ENCODE peak calls at places on chromosome 17, in five cellular contexts. One of them, this sample, is unnamed.

GRCh38 chr17:1653735-1654134 is 4.1 kb upstream of the RILP start:
- DNase-seq in heart left ventricle: no peak
- DNase-seq in astrocyte of the spinal cord: no peak
- DNase-seq in hepatocyte: no peak
- DNase-seq in astrocyte of the cerebellum: no peak
- DNase-seq in this sample: no peak

GRCh38 chr17:63066158-63066808 is 100.2 kb downstream of the TANC2 start:
- DNase-seq in heart left ventricle: no peak
- DNase-seq in astrocyte of the spinal cord: no peak
- DNase-seq in hepatocyte: no peak
- DNase-seq in astrocyte of the cerebellum: no peak
- DNase-seq in this sample: no peak

GRCh38 chr17:601462-602303 is 113.0 kb downstream of the VPS53 start:
- DNase-seq in heart left ventricle: no peak
- DNase-seq in astrocyte of the spinal cord: no peak
- DNase-seq in hepatocyte: peak; percentile 64
- DNase-seq in astrocyte of the cerebellum: no peak
- DNase-seq in this sample: no peak

GRCh38 chr17:81329279-81329926 is 34.3 kb upstream of the SLC38A10 start:
- DNase-seq in heart left ventricle: peak; percentile 75
- DNase-seq in astrocyte of the spinal cord: peak; percentile 87
- DNase-seq in hepatocyte: peak; percentile 95
- DNase-seq in astrocyte of the cerebellum: peak; percentile 60
- DNase-seq in this sample: peak; percentile 82

GRCh38 chr17:46949291-46950174 is 26.6 kb downstream of the GOSR2 start:
- DNase-seq in heart left ventricle: no peak
- DNase-seq in astrocyte of the spinal cord: no peak
- DNase-seq in hepatocyte: no peak
- DNase-seq in astrocyte of the cerebellum: no peak
- DNase-seq in this sample: no peak

GRCh38 chr17:7063518-7064094 is 16.4 kb downstream of the CLEC10A start:
- DNase-seq in heart left ventricle: no peak
- DNase-seq in astrocyte of the spinal cord: no peak
- DNase-seq in hepatocyte: no peak
- DNase-seq in astrocyte of the cerebellum: no peak
- DNase-seq in this sample: no peak

GRCh38 chr17:63431939-63432804 is 13.9 kb downstream of the CYB561 start:
- DNase-seq in heart left ventricle: no peak
- DNase-seq in astrocyte of the spinal cord: peak; percentile 67
- DNase-seq in hepatocyte: peak; percentile 71
- DNase-seq in astrocyte of the cerebellum: peak; percentile 64
- DNase-seq in this sample: peak; percentile 66

GRCh38 chr17:62895650-62896301 is 70.3 kb upstream of the TANC2 start:
- DNase-seq in heart left ventricle: no peak
- DNase-seq in astrocyte of the spinal cord: no peak
- DNase-seq in hepatocyte: no peak
- DNase-seq in astrocyte of the cerebellum: no peak
- DNase-seq in this sample: peak; percentile 15

GRCh38 chr17:79150035-79150733 is 75.6 kb downstream of the ENGASE start:
- DNase-seq in heart left ventricle: no peak
- DNase-seq in astrocyte of the spinal cord: no peak
- DNase-seq in hepatocyte: no peak
- DNase-seq in astrocyte of the cerebellum: no peak
- DNase-seq in this sample: no peak

GRCh38 chr17:27299384-27300049 is 5.6 kb downstream of the WSB1 start:
- DNase-seq in heart left ventricle: no peak
- DNase-seq in astrocyte of the spinal cord: no peak
- DNase-seq in hepatocyte: no peak
- DNase-seq in astrocyte of the cerebellum: no peak
- DNase-seq in this sample: no peak

GRCh38 chr17:77611791-77612466 is 346.6 kb upstream of the TNRC6C start:
- DNase-seq in heart left ventricle: no peak
- DNase-seq in astrocyte of the spinal cord: no peak
- DNase-seq in hepatocyte: no peak
- DNase-seq in astrocyte of the cerebellum: no peak
- DNase-seq in this sample: no peak

GRCh38 chr17:61461586-61461966 is 9.4 kb downstream of the TBX4 start:
- DNase-seq in heart left ventricle: no peak
- DNase-seq in astrocyte of the spinal cord: no peak
- DNase-seq in hepatocyte: peak; percentile 58
- DNase-seq in astrocyte of the cerebellum: no peak
- DNase-seq in this sample: no peak

GRCh38 chr17:76888661-76889060 is 20.5 kb downstream of the MGAT5B start:
- DNase-seq in heart left ventricle: no peak
- DNase-seq in astrocyte of the spinal cord: no peak
- DNase-seq in hepatocyte: no peak
- DNase-seq in astrocyte of the cerebellum: no peak
- DNase-seq in this sample: no peak

GRCh38 chr17:78001182-78001581 is 42.7 kb downstream of the TNRC6C start:
- DNase-seq in heart left ventricle: no peak
- DNase-seq in astrocyte of the spinal cord: no peak
- DNase-seq in hepatocyte: no peak
- DNase-seq in astrocyte of the cerebellum: no peak
- DNase-seq in this sample: no peak

GRCh38 chr17:60169921-60170817 is 20.4 kb downstream of the CA4 start:
- DNase-seq in heart left ventricle: peak; percentile 78
- DNase-seq in astrocyte of the spinal cord: no peak
- DNase-seq in hepatocyte: peak; percentile 31
- DNase-seq in astrocyte of the cerebellum: no peak
- DNase-seq in this sample: no peak

GRCh38 chr17:7884581-7885356 is 3.8 kb upstream of the CHD3 start:
- DNase-seq in heart left ventricle: peak; percentile 26
- DNase-seq in astrocyte of the spinal cord: no peak
- DNase-seq in hepatocyte: peak; percentile 32
- DNase-seq in astrocyte of the cerebellum: no peak
- DNase-seq in this sample: no peak

GRCh38 chr17:18099516-18099915 is 9.0 kb upstream of the MYO15A start:
- DNase-seq in heart left ventricle: no peak
- DNase-seq in astrocyte of the spinal cord: no peak
- DNase-seq in hepatocyte: no peak
- DNase-seq in astrocyte of the cerebellum: no peak
- DNase-seq in this sample: no peak

GRCh38 chr17:18087610-18088491 is at the start of gene DRG2:
- DNase-seq in heart left ventricle: peak; percentile 93
- DNase-seq in astrocyte of the spinal cord: peak; percentile 92
- DNase-seq in hepatocyte: peak; percentile 95
- DNase-seq in astrocyte of the cerebellum: peak; percentile 77
- DNase-seq in this sample: peak; percentile 41

GRCh38 chr17:18089613-18090012 is 1.9 kb downstream of the DRG2 start:
- DNase-seq in heart left ventricle: no peak
- DNase-seq in astrocyte of the spinal cord: no peak
- DNase-seq in hepatocyte: no peak
- DNase-seq in astrocyte of the cerebellum: no peak
- DNase-seq in this sample: no peak

GRCh38 chr17:18094409-18094807 is 6.7 kb downstream of the DRG2 start:
- DNase-seq in heart left ventricle: no peak
- DNase-seq in astrocyte of the spinal cord: no peak
- DNase-seq in hepatocyte: no peak
- DNase-seq in astrocyte of the cerebellum: no peak
- DNase-seq in this sample: no peak

DNA sequence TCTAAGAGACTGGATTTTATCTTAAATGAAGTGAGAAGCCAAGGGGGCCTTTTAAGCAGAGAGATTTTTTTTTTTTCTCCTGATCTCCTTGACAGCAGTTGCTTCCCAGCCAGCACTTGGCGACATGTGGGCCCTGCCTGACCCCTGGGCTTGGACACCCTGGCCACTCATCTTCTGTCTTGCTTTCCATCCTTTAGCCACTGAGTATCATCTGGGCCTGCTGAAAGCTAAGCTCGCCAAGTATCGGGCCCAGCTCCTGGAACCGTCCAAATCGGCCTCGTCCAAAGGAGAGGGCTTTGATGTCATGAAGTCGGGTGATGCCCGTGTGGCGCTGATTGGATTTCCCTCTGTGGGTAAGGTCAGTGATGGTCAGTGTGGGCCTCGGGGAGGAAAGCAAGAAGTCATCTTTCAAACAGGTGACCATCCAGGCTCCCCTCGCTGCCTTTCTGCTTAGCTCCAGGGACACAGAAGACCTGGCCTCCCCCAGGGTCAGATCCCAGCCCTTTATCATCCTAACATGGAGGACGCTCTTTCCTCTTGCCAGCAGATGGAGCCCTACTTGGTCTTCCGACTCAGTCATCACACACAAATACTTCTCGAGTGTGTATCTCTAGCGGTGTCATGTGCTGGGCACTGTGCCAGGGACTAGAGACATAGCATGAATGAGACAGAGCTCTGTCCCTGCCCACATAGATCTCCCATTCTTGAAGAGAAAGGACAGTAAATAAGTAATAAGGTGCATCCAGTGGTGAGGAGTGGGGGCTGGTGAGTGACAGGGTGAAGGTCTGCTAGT is 6.1 kb downstream of the DRG2 start:
- DNase-seq in heart left ventricle: peak; percentile 41
- DNase-seq in astrocyte of the spinal cord: peak; percentile 55
- DNase-seq in hepatocyte: peak; percentile 76
- DNase-seq in astrocyte of the cerebellum: peak; percentile 8
- DNase-seq in this sample: no peak
- TF ChIP-seq CTCF in heart left ventricle: no peak
- TF ChIP-seq CTCF in astrocyte of the spinal cord: peak; percentile 62
- TF ChIP-seq CTCF in hepatocyte: peak; percentile 35
- TF ChIP-seq CTCF in astrocyte of the cerebellum: peak; percentile 54
- TF ChIP-seq CTCF in this sample: peak; percentile 52

GRCh38 chr17:45116434-45117016 is 15.8 kb downstream of the PLCD3 start:
- DNase-seq in heart left ventricle: no peak
- DNase-seq in astrocyte of the spinal cord: no peak
- DNase-seq in hepatocyte: no peak
- DNase-seq in astrocyte of the cerebellum: no peak
- DNase-seq in this sample: no peak

GRCh38 chr17:45118691-45119090 is 13.6 kb downstream of the PLCD3 start:
- DNase-seq in heart left ventricle: no peak
- DNase-seq in astrocyte of the spinal cord: no peak
- DNase-seq in hepatocyte: no peak
- DNase-seq in astrocyte of the cerebellum: no peak
- DNase-seq in this sample: no peak

GRCh38 chr17:45117848-45118646 is 14.3 kb downstream of the PLCD3 start:
- DNase-seq in heart left ventricle: no peak
- DNase-seq in astrocyte of the spinal cord: no peak
- DNase-seq in hepatocyte: no peak
- DNase-seq in astrocyte of the cerebellum: no peak
- DNase-seq in this sample: no peak

GRCh38 chr17:45115871-45116270 is 16.4 kb downstream of the PLCD3 start:
- DNase-seq in heart left ventricle: no peak
- DNase-seq in astrocyte of the spinal cord: peak; percentile 22
- DNase-seq in hepatocyte: no peak
- DNase-seq in astrocyte of the cerebellum: no peak
- DNase-seq in this sample: no peak

DNA sequence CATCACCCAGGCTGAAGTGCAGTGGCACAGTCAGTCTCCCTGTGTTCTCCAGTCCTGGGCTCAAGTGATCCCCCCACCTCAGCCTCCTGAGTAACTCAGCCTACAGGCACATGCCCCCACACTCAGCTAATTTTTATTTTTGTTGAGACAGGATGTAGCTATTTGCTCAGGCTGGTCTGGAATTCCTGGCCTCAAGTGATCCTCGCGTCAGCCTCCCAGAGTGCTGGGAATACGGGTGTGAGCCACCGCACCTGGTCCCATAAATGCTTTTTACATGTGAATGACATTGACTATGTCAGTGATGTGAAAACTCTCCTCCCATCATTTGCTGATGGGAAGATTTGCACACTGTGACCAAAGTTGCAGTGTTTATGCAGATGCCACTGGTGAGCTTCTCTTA is 15.0 kb downstream of the PLCD3 start:
- DNase-seq in heart left ventricle: no peak
- DNase-seq in astrocyte of the spinal cord: no peak
- DNase-seq in hepatocyte: no peak
- DNase-seq in astrocyte of the cerebellum: no peak
- DNase-seq in this sample: no peak
- TF ChIP-seq CTCF in heart left ventricle: no peak
- TF ChIP-seq CTCF in astrocyte of the spinal cord: no peak
- TF ChIP-seq CTCF in hepatocyte: no peak
- TF ChIP-seq CTCF in astrocyte of the cerebellum: no peak
- TF ChIP-seq CTCF in this sample: no peak

GRCh38 chr17:72466199-72466598 is 345.4 kb downstream of the SOX9 start:
- DNase-seq in heart left ventricle: no peak
- DNase-seq in astrocyte of the spinal cord: peak; percentile 68
- DNase-seq in hepatocyte: peak; percentile 86
- DNase-seq in astrocyte of the cerebellum: no peak
- DNase-seq in this sample: peak; percentile 51
- TF ChIP-seq CTCF in heart left ventricle: no peak
- TF ChIP-seq CTCF in astrocyte of the spinal cord: no peak
- TF ChIP-seq CTCF in hepatocyte: no peak
- TF ChIP-seq CTCF in astrocyte of the cerebellum: no peak
- TF ChIP-seq CTCF in this sample: peak; percentile 20

GRCh38 chr17:65088621-65089385 is 32.3 kb upstream of the GNA13 start:
- DNase-seq in heart left ventricle: no peak
- DNase-seq in astrocyte of the spinal cord: no peak
- DNase-seq in hepatocyte: no peak
- DNase-seq in astrocyte of the cerebellum: no peak
- DNase-seq in this sample: no peak

GRCh38 chr17:65086465-65086864 is 29.9 kb upstream of the GNA13 start:
- DNase-seq in heart left ventricle: no peak
- DNase-seq in astrocyte of the spinal cord: no peak
- DNase-seq in hepatocyte: no peak
- DNase-seq in astrocyte of the cerebellum: no peak
- DNase-seq in this sample: no peak

GRCh38 chr17:65081439-65081838 is 24.9 kb upstream of the GNA13 start:
- DNase-seq in heart left ventricle: no peak
- DNase-seq in astrocyte of the spinal cord: no peak
- DNase-seq in hepatocyte: no peak
- DNase-seq in astrocyte of the cerebellum: no peak
- DNase-seq in this sample: no peak

GRCh38 chr17:65079489-65079900 is 23.0 kb upstream of the GNA13 start:
- DNase-seq in heart left ventricle: no peak
- DNase-seq in astrocyte of the spinal cord: no peak
- DNase-seq in hepatocyte: no peak
- DNase-seq in astrocyte of the cerebellum: no peak
- DNase-seq in this sample: no peak

DNA sequence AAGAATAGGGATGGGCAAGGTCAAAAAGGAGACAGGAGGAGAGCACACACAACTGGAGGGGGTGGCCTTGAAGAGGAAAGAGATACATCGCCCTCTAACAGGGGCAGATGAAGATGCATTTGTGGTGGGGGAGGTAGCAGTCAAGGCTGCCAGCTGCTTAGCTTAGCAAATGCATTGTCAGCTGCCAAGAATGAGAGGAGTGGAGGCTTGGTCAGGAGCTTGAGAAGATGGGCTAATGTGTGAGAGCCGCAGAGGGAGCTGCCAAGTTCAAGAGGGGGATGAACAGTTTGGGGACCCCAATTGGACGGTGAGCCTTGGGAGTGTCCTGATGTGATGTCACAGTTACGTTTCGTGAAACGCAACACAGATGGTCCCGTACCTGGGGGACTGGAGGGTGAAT is 28.9 kb upstream of the GNA13 start:
- DNase-seq in heart left ventricle: no peak
- DNase-seq in astrocyte of the spinal cord: no peak
- DNase-seq in hepatocyte: no peak
- DNase-seq in astrocyte of the cerebellum: no peak
- DNase-seq in this sample: no peak
- TF ChIP-seq CTCF in heart left ventricle: no peak
- TF ChIP-seq CTCF in astrocyte of the spinal cord: no peak
- TF ChIP-seq CTCF in hepatocyte: no peak
- TF ChIP-seq CTCF in astrocyte of the cerebellum: no peak
- TF ChIP-seq CTCF in this sample: no peak

GRCh38 chr17:69327060-69327831 is at the start of gene ABCA5:
- DNase-seq in heart left ventricle: peak; percentile 85
- DNase-seq in astrocyte of the spinal cord: peak; percentile 87
- DNase-seq in hepatocyte: peak; percentile 98
- DNase-seq in astrocyte of the cerebellum: peak; percentile 60
- DNase-seq in this sample: peak; percentile 59
- TF ChIP-seq CTCF in heart left ventricle: no peak
- TF ChIP-seq CTCF in astrocyte of the spinal cord: no peak
- TF ChIP-seq CTCF in hepatocyte: no peak
- TF ChIP-seq CTCF in astrocyte of the cerebellum: no peak
- TF ChIP-seq CTCF in this sample: no peak